ENCODE peak calls at places on chromosomes 7 and 10, in five cellular contexts. One of them, this sample, is unnamed.

GRCh38 chr7:46003896-46004875 is 83.1 kb upstream of the IGFBP3 start:
- DNase-seq in uterus: no peak
- DNase-seq in CD8-positive, alpha-beta T cell: no peak
- DNase-seq in AG04450: peak; percentile 55
- DNase-seq in A549: peak; percentile 50
- DNase-seq in this sample: no peak

GRCh38 chr10:27893320-27894014 is 105.4 kb downstream of the ODAD2 start:
- DNase-seq in uterus: no peak
- DNase-seq in CD8-positive, alpha-beta T cell: no peak
- DNase-seq in AG04450: no peak
- DNase-seq in A549: no peak
- DNase-seq in this sample: no peak

GRCh38 chr10:97270523-97271154 is 21.8 kb downstream of the ARHGAP19 start:
- DNase-seq in uterus: no peak
- DNase-seq in CD8-positive, alpha-beta T cell: no peak
- DNase-seq in AG04450: peak; percentile 36
- DNase-seq in A549: no peak
- DNase-seq in this sample: no peak

GRCh38 chr10:115850666-115851065 is 422.3 kb downstream of the GFRA1 start:
- DNase-seq in uterus: no peak
- DNase-seq in CD8-positive, alpha-beta T cell: no peak
- DNase-seq in AG04450: no peak
- DNase-seq in A549: no peak
- DNase-seq in this sample: no peak

GRCh38 chr7:131911112-131911511 is 354.7 kb upstream of the PODXL start:
- DNase-seq in uterus: no peak
- DNase-seq in CD8-positive, alpha-beta T cell: no peak
- DNase-seq in AG04450: no peak
- DNase-seq in A549: no peak
- DNase-seq in this sample: no peak

GRCh38 chr10:130337305-130337640 is 201.1 kb downstream of the GLRX3 start:
- DNase-seq in uterus: no peak
- DNase-seq in CD8-positive, alpha-beta T cell: no peak
- DNase-seq in AG04450: no peak
- DNase-seq in A549: no peak
- DNase-seq in this sample: no peak

GRCh38 chr10:75211007-75211735 is 575 bp downstream of the VDAC2 start:
- DNase-seq in uterus: no peak
- DNase-seq in CD8-positive, alpha-beta T cell: no peak
- DNase-seq in AG04450: no peak
- DNase-seq in A549: peak; percentile 68
- DNase-seq in this sample: no peak

GRCh38 chr7:64736575-64736974 is 57.7 kb upstream of the ZNF138 start:
- DNase-seq in uterus: no peak
- DNase-seq in CD8-positive, alpha-beta T cell: no peak
- DNase-seq in AG04450: no peak
- DNase-seq in A549: no peak
- DNase-seq in this sample: no peak

GRCh38 chr7:102291056-102291915 is 4.6 kb downstream of the SH2B2 start:
- DNase-seq in uterus: no peak
- DNase-seq in CD8-positive, alpha-beta T cell: no peak
- DNase-seq in AG04450: no peak
- DNase-seq in A549: no peak
- DNase-seq in this sample: no peak

GRCh38 chr7:116354546-116355422 is 144.4 kb downstream of the TES start:
- DNase-seq in uterus: peak; percentile 74
- DNase-seq in CD8-positive, alpha-beta T cell: no peak
- DNase-seq in AG04450: peak; percentile 94
- DNase-seq in A549: peak; percentile 97
- DNase-seq in this sample: no peak

GRCh38 chr10:80786322-80786721 is 248.6 kb downstream of the SH2D4B start:
- DNase-seq in uterus: no peak
- DNase-seq in CD8-positive, alpha-beta T cell: no peak
- DNase-seq in AG04450: no peak
- DNase-seq in A549: no peak
- DNase-seq in this sample: no peak

GRCh38 chr7:30688718-30689221 is 6.5 kb upstream of the CRHR2 start:
- DNase-seq in uterus: no peak
- DNase-seq in CD8-positive, alpha-beta T cell: no peak
- DNase-seq in AG04450: no peak
- DNase-seq in A549: peak; percentile 16
- DNase-seq in this sample: no peak

GRCh38 chr7:152354061-152354460 is 81.7 kb downstream of the KMT2C start:
- DNase-seq in uterus: no peak
- DNase-seq in CD8-positive, alpha-beta T cell: no peak
- DNase-seq in AG04450: peak; percentile 27
- DNase-seq in A549: no peak
- DNase-seq in this sample: no peak

GRCh38 chr7:435518-436366 is 83.9 kb downstream of the PDGFA start:
- DNase-seq in uterus: no peak
- DNase-seq in CD8-positive, alpha-beta T cell: no peak
- DNase-seq in AG04450: no peak
- DNase-seq in A549: peak; percentile 61
- DNase-seq in this sample: no peak

GRCh38 chr10:66983482-66983818 is 57.6 kb downstream of the LRRTM3 start:
- DNase-seq in uterus: no peak
- DNase-seq in CD8-positive, alpha-beta T cell: no peak
- DNase-seq in AG04450: no peak
- DNase-seq in A549: no peak
- DNase-seq in this sample: no peak

GRCh38 chr10:21534611-21535493 is 820 bp downstream of the MLLT10 start:
- DNase-seq in uterus: peak; percentile 57
- DNase-seq in CD8-positive, alpha-beta T cell: peak; percentile 33
- DNase-seq in AG04450: no peak
- DNase-seq in A549: peak; percentile 69
- DNase-seq in this sample: peak; percentile 66

GRCh38 chr10:101694674-101695403 is at the start of gene FBXW4:
- DNase-seq in uterus: peak; percentile 52
- DNase-seq in CD8-positive, alpha-beta T cell: peak; percentile 56
- DNase-seq in AG04450: no peak
- DNase-seq in A549: peak; percentile 61
- DNase-seq in this sample: no peak

GRCh38 chr10:122013311-122013780 is 24.4 kb downstream of the TACC2 start:
- DNase-seq in uterus: no peak
- DNase-seq in CD8-positive, alpha-beta T cell: no peak
- DNase-seq in AG04450: no peak
- DNase-seq in A549: no peak
- DNase-seq in this sample: no peak

GRCh38 chr10:59240581-59241183 is 64.2 kb downstream of the PHYHIPL start:
- DNase-seq in uterus: no peak
- DNase-seq in CD8-positive, alpha-beta T cell: no peak
- DNase-seq in AG04450: peak; percentile 21
- DNase-seq in A549: peak; percentile 44
- DNase-seq in this sample: no peak

GRCh38 chr7:23373151-23374004 is 74.2 kb downstream of the MALSU1 start:
- DNase-seq in uterus: no peak
- DNase-seq in CD8-positive, alpha-beta T cell: peak; percentile 3
- DNase-seq in AG04450: no peak
- DNase-seq in A549: no peak
- DNase-seq in this sample: no peak

GRCh38 chr7:151823783-151824182 is 53.1 kb downstream of the PRKAG2 start:
- DNase-seq in uterus: no peak
- DNase-seq in CD8-positive, alpha-beta T cell: no peak
- DNase-seq in AG04450: no peak
- DNase-seq in A549: no peak
- DNase-seq in this sample: no peak

GRCh38 chr10:31947144-31947926 is 18.7 kb upstream of the ARHGAP12 start:
- DNase-seq in uterus: no peak
- DNase-seq in CD8-positive, alpha-beta T cell: no peak
- DNase-seq in AG04450: peak; percentile 88
- DNase-seq in A549: peak; percentile 87
- DNase-seq in this sample: no peak
- H3K27ac ChIP-seq in uterus: peak overlapping the region; percentile 20
- H3K27ac ChIP-seq in CD8-positive, alpha-beta T cell: no peak overlapping the region
- H3K27ac ChIP-seq in AG04450: no peak overlapping the region
- H3K27ac ChIP-seq in A549: peak overlapping the region; percentile 72
- H3K27ac ChIP-seq in this sample: no peak overlapping the region

GRCh38 chr10:36688717-36689116 is 436.7 kb upstream of the ANKRD30A start:
- DNase-seq in uterus: no peak
- DNase-seq in CD8-positive, alpha-beta T cell: no peak
- DNase-seq in AG04450: no peak
- DNase-seq in A549: no peak
- DNase-seq in this sample: no peak

GRCh38 chr10:36679554-36679953 is 445.8 kb upstream of the ANKRD30A start:
- DNase-seq in uterus: no peak
- DNase-seq in CD8-positive, alpha-beta T cell: no peak
- DNase-seq in AG04450: no peak
- DNase-seq in A549: no peak
- DNase-seq in this sample: no peak

GRCh38 chr10:36681751-36682633 is 443.4 kb upstream of the ANKRD30A start:
- DNase-seq in uterus: no peak
- DNase-seq in CD8-positive, alpha-beta T cell: no peak
- DNase-seq in AG04450: no peak
- DNase-seq in A549: no peak
- DNase-seq in this sample: no peak

DNA sequence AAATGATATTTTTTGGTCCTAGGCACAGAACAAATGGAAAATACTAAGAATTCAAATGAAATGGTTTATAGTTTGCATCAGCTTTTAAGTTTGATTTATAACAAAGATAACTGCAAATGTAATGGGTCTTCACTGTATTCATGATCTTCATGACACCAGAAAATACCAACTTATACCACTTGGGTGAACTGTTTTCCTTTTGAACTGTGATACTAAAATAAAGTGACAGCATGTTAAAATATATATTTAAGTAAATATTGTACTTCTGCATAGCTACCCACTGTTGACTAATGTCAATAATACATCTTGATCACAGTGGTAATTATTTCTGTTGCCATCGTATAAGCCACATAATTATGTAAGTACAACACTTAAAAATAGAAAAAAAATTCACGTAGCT is 442.0 kb upstream of the ANKRD30A start:
- DNase-seq in uterus: no peak
- DNase-seq in CD8-positive, alpha-beta T cell: no peak
- DNase-seq in AG04450: no peak
- DNase-seq in A549: no peak
- DNase-seq in this sample: no peak
- H3K27ac ChIP-seq in uterus: no peak overlapping the region
- H3K27ac ChIP-seq in CD8-positive, alpha-beta T cell: no peak overlapping the region
- H3K27ac ChIP-seq in AG04450: no peak overlapping the region
- H3K27ac ChIP-seq in A549: no peak overlapping the region
- H3K27ac ChIP-seq in this sample: no peak overlapping the region

DNA sequence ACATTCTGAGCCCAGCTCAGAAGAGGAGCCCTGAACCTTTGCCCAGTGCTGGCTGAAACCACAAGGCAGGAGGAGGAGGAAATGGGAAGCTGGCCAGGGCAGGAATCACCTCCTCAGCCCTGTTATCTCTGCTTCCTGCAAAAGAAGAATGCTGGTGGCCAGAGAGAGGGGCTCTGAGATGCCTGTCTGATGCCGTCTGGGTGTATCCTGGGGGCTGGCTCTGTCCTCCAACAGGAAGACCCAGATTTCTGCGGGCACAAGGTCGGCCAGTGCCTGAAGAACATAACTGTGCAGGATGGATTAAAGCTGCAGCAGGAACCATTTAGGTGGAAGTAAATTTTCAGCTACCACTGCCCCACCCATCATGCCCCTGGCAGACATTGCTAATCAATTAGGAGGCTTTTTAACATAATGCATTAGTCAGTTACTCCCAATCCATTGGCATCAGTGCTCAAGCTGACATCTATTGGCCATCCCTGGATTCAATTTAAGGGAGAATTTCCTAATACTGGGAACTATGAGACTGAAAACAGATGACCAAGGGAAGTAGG is 67.7 kb downstream of the COL13A1 start:
- DNase-seq in uterus: no peak
- DNase-seq in CD8-positive, alpha-beta T cell: no peak
- DNase-seq in AG04450: no peak
- DNase-seq in A549: no peak
- DNase-seq in this sample: no peak
- H3K27ac ChIP-seq in uterus: no peak overlapping the region
- H3K27ac ChIP-seq in CD8-positive, alpha-beta T cell: no peak overlapping the region
- H3K27ac ChIP-seq in AG04450: no peak overlapping the region
- H3K27ac ChIP-seq in A549: no peak overlapping the region
- H3K27ac ChIP-seq in this sample: no peak overlapping the region

GRCh38 chr10:5041471-5042023 is 37.9 kb upstream of the AKR1C2 start:
- DNase-seq in uterus: no peak
- DNase-seq in CD8-positive, alpha-beta T cell: no peak
- DNase-seq in AG04450: no peak
- DNase-seq in A549: no peak
- DNase-seq in this sample: no peak
- H3K27ac ChIP-seq in uterus: peak overlapping the region; percentile 60
- H3K27ac ChIP-seq in CD8-positive, alpha-beta T cell: no peak overlapping the region
- H3K27ac ChIP-seq in AG04450: no peak overlapping the region
- H3K27ac ChIP-seq in A549: peak overlapping the region; percentile 12
- H3K27ac ChIP-seq in this sample: no peak overlapping the region

DNA sequence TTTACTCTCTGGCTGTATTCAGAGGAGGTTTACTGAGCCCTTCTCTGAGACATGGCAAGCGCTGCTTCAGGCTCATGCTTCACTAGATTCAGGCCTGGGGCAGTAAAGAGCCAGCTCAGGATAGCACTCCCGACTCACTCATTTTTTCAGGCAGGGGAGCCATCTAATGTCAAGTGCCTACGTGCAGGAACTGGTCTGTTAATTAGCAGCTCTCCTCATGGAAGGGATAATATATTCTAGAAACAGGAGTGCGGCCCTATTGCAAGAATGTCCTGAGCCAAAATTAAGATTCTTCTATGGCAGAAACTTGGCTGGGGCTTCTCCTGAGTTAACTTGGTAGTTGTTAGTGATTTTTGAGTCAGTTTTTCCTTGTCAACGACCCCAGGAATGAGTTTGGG is 111.3 kb downstream of the EGFR start:
- DNase-seq in uterus: no peak
- DNase-seq in CD8-positive, alpha-beta T cell: no peak
- DNase-seq in AG04450: no peak
- DNase-seq in A549: peak; percentile 36
- DNase-seq in this sample: no peak
- H3K27ac ChIP-seq in uterus: peak overlapping the region; percentile 88
- H3K27ac ChIP-seq in CD8-positive, alpha-beta T cell: no peak overlapping the region
- H3K27ac ChIP-seq in AG04450: peak overlapping the region; percentile 100
- H3K27ac ChIP-seq in A549: peak overlapping the region; percentile 93
- H3K27ac ChIP-seq in this sample: no peak overlapping the region

GRCh38 chr7:106543221-106543757 is 117.7 kb downstream of the CCDC71L start:
- DNase-seq in uterus: no peak
- DNase-seq in CD8-positive, alpha-beta T cell: no peak
- DNase-seq in AG04450: no peak
- DNase-seq in A549: no peak
- DNase-seq in this sample: no peak
- H3K27ac ChIP-seq in uterus: peak overlapping the region; percentile 82
- H3K27ac ChIP-seq in CD8-positive, alpha-beta T cell: no peak overlapping the region
- H3K27ac ChIP-seq in AG04450: peak overlapping the region; percentile 57
- H3K27ac ChIP-seq in A549: no peak overlapping the region
- H3K27ac ChIP-seq in this sample: no peak overlapping the region

This sample was measured in substantia nigra.